ENCODE peak calls at places on chromosomes 2 and 18, in four cellular contexts. Y is A673, A is WERI-Rb-1, U is right cardiac atrium. D is an unnamed sample.

GRCh38 chr2:191840916-191841315 is 6.0 kb downstream of the CAVIN2 start:
- DNase-seq in U (no peak), A (no peak), Y (no peak), D (no peak)

GRCh38 chr2:9086465-9086864 is 83.0 kb upstream of the MBOAT2 start:
- DNase-seq in Y (no peak), A (no peak), U (no peak), D (no peak)

GRCh38 chr18:2302628-2303516 is 268.4 kb downstream of the METTL4 start:
- DNase-seq in U (no peak), Y (no peak), A (no peak), D (no peak)

GRCh38 chr2:70443078-70443465 is 110.6 kb downstream of the TGFA start:
- DNase-seq in Y (no peak), U (no peak), A (no peak), D (no peak)

GRCh38 chr2:160583162-160583522 is 89.5 kb upstream of the RBMS1 start:
- DNase-seq in Y (peak), A (no peak), U (no peak), D (peak)

GRCh38 chr18:13374468-13375301 is 156.1 kb downstream of the LDLRAD4 start:
- DNase-seq in U (no peak), Y (peak), A (no peak), D (peak)

GRCh38 chr2:27105981-27106380 is 12.9 kb downstream of the CGREF1 start:
- DNase-seq in A (no peak), Y (no peak), U (no peak), D (no peak)

GRCh38 chr2:223870840-223871618 is 33.6 kb upstream of the AP1S3 start:
- DNase-seq in Y (peak), U (no peak), A (no peak), D (no peak)

GRCh38 chr18:8802031-8802679 is 96.8 kb downstream of the MTCL1 start:
- DNase-seq in U (no peak), Y (no peak), A (no peak), D (no peak)

GRCh38 chr2:148607553-148607952 is 37.0 kb upstream of the EPC2 start:
- DNase-seq in Y (no peak), U (no peak), A (no peak), D (no peak)

GRCh38 chr2:6081542-6081872 is 389.3 kb downstream of the SOX11 start:
- DNase-seq in Y (no peak), A (no peak), U (no peak), D (no peak)

GRCh38 chr2:77054938-77055337 is 467.2 kb downstream of the LRRTM4 start:
- DNase-seq in U (no peak), A (no peak), Y (peak), D (no peak)

DNA sequence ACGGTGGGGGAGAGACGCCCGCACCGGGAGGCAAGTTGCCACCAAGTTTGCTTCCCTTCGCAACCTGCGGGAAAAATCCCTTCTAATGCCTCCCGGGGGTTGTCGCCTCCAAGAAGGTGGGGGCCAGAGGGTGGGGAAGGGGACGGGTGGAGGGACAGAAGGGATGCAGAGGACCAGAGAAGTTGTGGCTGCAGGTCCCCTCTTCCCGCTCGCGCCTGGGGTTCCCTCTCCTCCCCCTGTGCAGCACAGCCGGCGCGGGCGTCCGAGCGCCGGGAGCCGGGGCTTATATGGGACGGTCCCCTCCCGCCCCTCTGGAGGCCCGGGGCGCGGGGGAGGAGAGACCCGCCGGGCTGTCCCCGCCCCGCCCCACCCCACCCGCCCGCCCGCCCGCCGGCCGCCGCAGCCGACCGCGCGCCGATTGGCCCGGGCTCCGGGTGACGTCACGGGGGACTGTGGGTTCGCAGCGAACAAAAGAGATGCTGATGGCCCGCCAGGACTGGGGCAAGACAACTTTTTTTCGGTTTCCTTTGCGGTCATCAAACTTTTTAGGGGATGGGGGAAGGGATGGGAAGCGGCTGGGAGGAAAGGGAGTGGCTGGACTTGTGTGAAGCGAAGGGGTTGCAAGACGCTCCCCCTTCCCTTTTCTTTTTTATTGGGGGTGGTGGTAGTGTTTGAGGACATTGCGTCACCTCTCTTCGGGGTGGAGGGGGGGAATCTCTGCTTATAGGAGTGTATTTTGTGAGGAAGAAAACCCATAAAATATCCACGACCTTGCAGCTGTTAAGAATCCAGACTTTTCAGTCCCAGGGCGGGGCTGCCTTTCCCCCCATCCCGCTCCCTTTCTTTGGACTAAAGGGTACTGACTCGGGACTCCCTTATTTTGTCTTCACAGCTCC is at the start of gene FN1:
- DNase-seq in Y (peak), A (peak), U (peak), D (peak)
- H3K27ac ChIP-seq in Y (peak), A (peak), U (peak), D (peak)

GRCh38 chr2:39511786-39512433 is 74.8 kb upstream of the MAP4K3 start:
- DNase-seq in U (no peak), Y (no peak), A (no peak), D (no peak)
- H3K27ac ChIP-seq in U (peak), Y (no peak), A (peak), D (peak)

DNA sequence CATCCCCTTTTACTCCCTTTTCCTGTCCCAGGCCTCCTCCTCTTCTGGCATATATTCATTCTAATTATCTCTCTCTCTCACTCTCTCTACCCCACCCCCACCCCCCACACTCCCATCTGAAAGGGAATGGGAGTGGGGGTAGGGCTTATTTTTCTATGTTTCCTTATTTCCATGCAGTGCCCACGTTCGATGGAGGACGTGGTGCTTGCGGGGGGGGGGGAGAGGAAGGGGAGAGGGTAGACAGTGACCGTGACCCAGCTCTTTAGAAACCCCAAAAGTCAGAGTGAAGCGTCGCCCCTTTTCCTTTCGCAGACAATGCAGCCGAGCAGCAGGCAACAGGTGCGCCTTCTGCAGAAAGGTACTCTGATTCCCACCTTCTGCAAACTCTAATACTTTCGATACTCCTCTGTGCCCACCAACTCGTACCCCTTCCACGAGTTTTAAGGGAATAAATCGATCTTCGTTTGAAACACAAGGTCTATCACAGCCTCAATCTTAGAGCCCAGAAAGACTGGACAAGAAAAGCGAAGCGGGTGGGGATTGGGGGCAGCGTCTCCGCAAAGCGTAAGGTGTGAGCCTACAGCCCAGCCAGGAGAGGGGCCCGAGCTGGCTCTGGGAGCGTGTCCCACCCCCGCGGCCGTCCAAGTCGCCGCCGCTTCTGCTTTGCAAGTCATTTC is 891 bp upstream of the NR4A2 start:
- DNase-seq in U (peak), A (no peak), Y (no peak), D (no peak)
- H3K27ac ChIP-seq in U (peak), A (no peak), Y (peak), D (peak)

GRCh38 chr18:36114738-36115137 is 14.4 kb downstream of the SLC39A6 start:
- DNase-seq in U (no peak), Y (no peak), A (no peak), D (no peak)

GRCh38 chr18:36124841-36125240 is 4.3 kb downstream of the SLC39A6 start:
- DNase-seq in U (no peak), Y (no peak), A (no peak), D (no peak)

DNA sequence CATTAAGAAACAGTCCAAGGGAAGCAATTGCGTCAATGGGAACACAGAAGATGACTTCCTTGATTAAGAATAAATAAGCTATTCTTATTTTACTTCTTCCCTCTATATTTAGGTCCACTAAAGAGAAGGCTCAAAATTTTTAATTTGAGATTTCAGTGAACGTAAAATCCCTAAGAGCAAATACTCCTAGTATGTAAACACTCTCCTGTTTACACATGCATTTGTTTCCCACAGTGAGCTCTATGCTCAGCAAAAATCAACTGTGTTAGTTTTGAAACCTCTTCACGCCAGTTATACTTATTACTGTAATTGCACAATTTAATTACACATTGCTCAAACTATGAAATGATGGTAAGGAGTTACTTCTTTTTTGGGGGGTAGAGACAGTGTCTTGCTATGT is 8.8 kb downstream of the SLC39A6 start:
- DNase-seq in U (no peak), A (no peak), Y (no peak), D (no peak)
- H3K27ac ChIP-seq in U (no peak), A (no peak), Y (no peak), D (no peak)